ENCODE peak calls at places on chromosomes 7 and 10, in eight cellular contexts. G is effector CD4-positive, alpha-beta T cell; I is sciatic nerve; S is left cardiac atrium; L is PC-9; F is myocyte; Y is kidney glomerular epithelial cell; A is T follicular helper cell. Z is an unnamed sample.

GRCh38 chr10:3527144-3527543 is 257.9 kb downstream of the KLF6 start:
- DNase-seq in G (no peak), I (no peak), S (no peak), L (no peak), F (no peak), Y (no peak), A (no peak), Z (no peak)

GRCh38 chr10:23396695-23397094 is 42.2 kb upstream of the OTUD1 start:
- DNase-seq in G (no peak), I (no peak), S (no peak), L (no peak), F (no peak), Y (no peak), A (no peak), Z (no peak)

GRCh38 chr7:132117181-132117580 is 459.1 kb downstream of the PLXNA4 start:
- DNase-seq in G (no peak), I (no peak), S (no peak), L (peak), F (no peak), Y (peak), A (no peak), Z (no peak)

GRCh38 chr7:148912758-148913541 is 28.9 kb upstream of the EZH2 start:
- DNase-seq in G (peak), I (no peak), S (no peak), L (peak), F (no peak), Y (no peak), A (no peak), Z (no peak)

GRCh38 chr7:70446448-70447143 is 685.3 kb upstream of the GALNT17 start:
- DNase-seq in G (no peak), I (no peak), S (no peak), L (no peak), F (no peak), Y (no peak), A (no peak), Z (no peak)

GRCh38 chr7:77199008-77199966 is at the start of gene FGL2:
- DNase-seq in G (peak), I (peak), S (peak), L (no peak), F (peak), Y (no peak), A (no peak), Z (no peak)

GRCh38 chr10:76303682-76304316 is 872.4 kb downstream of the LRMDA start:
- DNase-seq in G (no peak), I (peak), S (peak), L (no peak), F (peak), Y (peak), A (no peak), Z (peak)

GRCh38 chr10:132714096-132714721 is 71.7 kb downstream of the NKX6-2 start:
- DNase-seq in G (no peak), I (peak), S (peak), L (no peak), F (no peak), Y (peak), A (no peak), Z (no peak)

GRCh38 chr10:98364432-98365102 is 50.4 kb downstream of the PYROXD2 start:
- DNase-seq in G (no peak), I (peak), S (no peak), L (no peak), F (no peak), Y (no peak), A (no peak), Z (no peak)

GRCh38 chr7:16078076-16078952 is 343.0 kb downstream of the CRPPA start:
- DNase-seq in G (no peak), I (no peak), S (no peak), L (peak), F (peak), Y (peak), A (no peak), Z (no peak)

GRCh38 chr7:6460303-6460702 is 12.5 kb upstream of the DAGLB start:
- DNase-seq in G (no peak), I (no peak), S (no peak), L (no peak), F (no peak), Y (no peak), A (no peak), Z (no peak)

GRCh38 chr7:149458235-149458634 is 2.6 kb downstream of the ZNF777 start:
- DNase-seq in G (no peak), I (no peak), S (no peak), L (no peak), F (no peak), Y (no peak), A (no peak), Z (no peak)

GRCh38 chr10:111677747-111678146 is 505.8 kb downstream of the GPAM start:
- DNase-seq in G (no peak), I (no peak), S (no peak), L (no peak), F (peak), Y (no peak), A (no peak), Z (no peak)

GRCh38 chr10:133251388-133252222 is 13.9 kb downstream of the VENTX start:
- DNase-seq in G (no peak), I (no peak), S (no peak), L (no peak), F (peak), Y (no peak), A (no peak), Z (no peak)

GRCh38 chr7:10122573-10123100 is 851.0 kb upstream of the PHF14 start:
- DNase-seq in G (no peak), I (peak), S (peak), L (no peak), F (no peak), Y (no peak), A (no peak), Z (no peak)

GRCh38 chr7:22402250-22402649 is 45.3 kb upstream of the RAPGEF5 start:
- DNase-seq in G (no peak), I (no peak), S (no peak), L (no peak), F (no peak), Y (no peak), A (no peak), Z (no peak)

GRCh38 chr7:21944616-21945373 is 904 bp downstream of the CDCA7L start:
- DNase-seq in G (no peak), I (no peak), S (peak), L (peak), F (peak), Y (peak), A (peak), Z (no peak)

GRCh38 chr10:77602913-77603528 is 34.6 kb downstream of the KCNMA1 start:
- DNase-seq in G (no peak), I (no peak), S (no peak), L (no peak), F (peak), Y (no peak), A (no peak), Z (no peak)

GRCh38 chr7:87219545-87220025 is at the start of gene TMEM243:
- DNase-seq in G (peak), I (peak), S (peak), L (peak), F (peak), Y (peak), A (peak), Z (no peak)

GRCh38 chr10:24012249-24012803 is 196.6 kb upstream of the KIAA1217 start:
- DNase-seq in G (no peak), I (no peak), S (no peak), L (no peak), F (no peak), Y (no peak), A (no peak), Z (no peak)

GRCh38 chr7:99473315-99473596 is 566 bp downstream of the ZNF789 start:
- DNase-seq in G (no peak), I (no peak), S (peak), L (peak), F (peak), Y (peak), A (no peak), Z (peak)

GRCh38 chr10:129025774-129026173 is 441.3 kb upstream of the MGMT start:
- DNase-seq in G (no peak), I (no peak), S (no peak), L (no peak), F (no peak), Y (no peak), A (no peak), Z (no peak)

GRCh38 chr10:9010093-9010492 is 955.6 kb downstream of the GATA3 start:
- DNase-seq in G (peak), I (no peak), S (no peak), L (no peak), F (no peak), Y (no peak), A (peak), Z (no peak)

GRCh38 chr7:154853063-154853726 is 149.7 kb downstream of the PAXIP1 start:
- DNase-seq in G (no peak), I (no peak), S (no peak), L (no peak), F (no peak), Y (no peak), A (no peak), Z (no peak)

GRCh38 chr10:69635428-69636272 is 5.6 kb downstream of the FAM241B start:
- DNase-seq in G (no peak), I (peak), S (no peak), L (no peak), F (no peak), Y (no peak), A (no peak), Z (no peak)

GRCh38 chr10:49237985-49238384 is 49.8 kb upstream of the TMEM273 start:
- DNase-seq in G (no peak), I (no peak), S (no peak), L (no peak), F (no peak), Y (no peak), A (no peak), Z (no peak)

GRCh38 chr7:2405601-2406345 is 2.4 kb downstream of the CHST12 start:
- DNase-seq in G (peak), I (no peak), S (no peak), L (no peak), F (no peak), Y (no peak), A (no peak), Z (no peak)